ENCODE peak calls at places on chromosomes 1 and 21, in six cellular contexts. V is AG09309, C is anterior cingulate cortex, M is NCI-H2029 treated with DMSO at 0.1 percent for 48 hours, E is neural progenitor cell, Y is ELF-1. F is an unnamed sample.

GRCh38 chr21:14773777-14774345 is 227.7 kb upstream of the SAMSN1 start:
- DNase-seq in C (no peak), Y (peak; percentile 54), M (no peak), V (no peak), E (peak; percentile 76), F (no peak)

GRCh38 chr1:67020304-67020703 is 33.6 kb downstream of the SLC35D1 start:
- DNase-seq in V (peak; percentile 52), M (no peak), E (no peak), Y (no peak), C (no peak), F (no peak)

GRCh38 chr1:186680031-186681012 is at the start of gene PTGS2:
- DNase-seq in Y (peak; percentile 96), C (peak; percentile 44), M (no peak), V (peak; percentile 90), E (peak; percentile 88), F (peak; percentile 25)

GRCh38 chr1:64743954-64744491 is 852 bp upstream of the RAVER2 start:
- DNase-seq in Y (no peak), E (no peak), C (no peak), M (no peak), V (no peak), F (no peak)

GRCh38 chr1:8203056-8203455 is 114.9 kb upstream of the SLC45A1 start:
- DNase-seq in V (no peak), Y (no peak), E (no peak), M (no peak), C (no peak), F (no peak)

GRCh38 chr21:45283019-45283610 is 4.6 kb downstream of the POFUT2 start:
- DNase-seq in Y (no peak), E (no peak), V (no peak), C (no peak), M (no peak), F (no peak)

GRCh38 chr1:9628541-9629444 is 22.7 kb upstream of the PIK3CD start:
- DNase-seq in C (no peak), V (no peak), E (no peak), Y (no peak), M (no peak), F (no peak)

GRCh38 chr1:35449334-35450008 is 107.7 kb downstream of the KIAA0319L start:
- DNase-seq in E (no peak), C (no peak), V (peak; percentile 87), Y (no peak), M (no peak), F (no peak)

GRCh38 chr1:2130156-2130555 is 64.4 kb downstream of the FAAP20 start:
- DNase-seq in M (no peak), C (no peak), Y (no peak), E (no peak), V (no peak), F (no peak)

GRCh38 chr1:100752806-100753205 is 33.3 kb downstream of the VCAM1 start:
- DNase-seq in Y (no peak), C (no peak), M (no peak), V (no peak), E (no peak), F (no peak)

GRCh38 chr1:32989160-32989894 is 24.7 kb upstream of the RNF19B start:
- DNase-seq in Y (peak; percentile 53), M (no peak), E (no peak), C (no peak), V (peak; percentile 89), F (peak; percentile 53)

GRCh38 chr1:6907201-6907600 is 121.9 kb downstream of the CAMTA1 start:
- DNase-seq in Y (no peak), M (no peak), V (no peak), E (no peak), C (no peak), F (no peak)

GRCh38 chr1:154344977-154345837 is 19.9 kb downstream of the ATP8B2 start:
- DNase-seq in V (no peak), E (peak; percentile 82), M (no peak), Y (peak; percentile 78), C (no peak), F (no peak)

GRCh38 chr1:203465146-203465798 is 10.3 kb upstream of the PRELP start:
- DNase-seq in C (no peak), Y (no peak), M (no peak), V (no peak), E (no peak), F (no peak)

GRCh38 chr1:95353185-95353584 is 119.2 kb downstream of the RWDD3 start:
- DNase-seq in M (peak; percentile 99), E (no peak), V (no peak), C (no peak), Y (no peak), F (no peak)

GRCh38 chr1:248841702-248842395 is 3.8 kb downstream of the ZNF672 start:
- DNase-seq in Y (peak; percentile 62), C (no peak), M (no peak), V (no peak), E (peak; percentile 69), F (no peak)

F was measured in midbrain.